ENCODE peak calls at places on chromosomes 6 and 20, in nine cellular contexts. D is kidney, S is nephron progenitor cell, G is mammary epithelial cell, A is A673, K is psoas muscle, B is Calu3, E is AG09319, Q is lung. I is an unnamed sample.

GRCh38 chr20:44911264-44911921 is 1.5 kb downstream of the PABPC1L start:
- DNase-seq in E (no peak), S (peak; percentile 81), G (peak; percentile 38), A (peak; percentile 45), K (no peak), D (peak; percentile 83), B (peak; percentile 91), Q (peak; percentile 85), I (no peak)

GRCh38 chr6:26576929-26577719 is 19.6 kb upstream of the ABT1 start:
- DNase-seq in A (peak; percentile 88), B (peak; percentile 73), E (peak; percentile 61), D (no peak), S (peak; percentile 59), G (peak; percentile 78), K (no peak), Q (no peak), I (no peak)

GRCh38 chr6:52365317-52365716 is 3.4 kb downstream of the PAQR8 start:
- DNase-seq in E (no peak), B (no peak), Q (no peak), A (no peak), D (no peak), G (no peak), S (no peak), K (no peak), I (no peak)

GRCh38 chr6:37172991-37173572 is 3.1 kb downstream of the PIM1 start:
- DNase-seq in K (no peak), Q (no peak), A (no peak), D (no peak), S (no peak), B (no peak), E (no peak), G (no peak), I (no peak)

GRCh38 chr6:156719720-156720563 is 57.2 kb upstream of the ARID1B start:
- DNase-seq in E (peak; percentile 60), S (peak; percentile 61), Q (peak; percentile 91), A (no peak), B (peak; percentile 88), D (peak; percentile 98), G (peak; percentile 93), K (peak; percentile 97), I (peak; percentile 88)

GRCh38 chr6:164099535-164099982 is 685.0 kb downstream of the QKI start:
- DNase-seq in G (no peak), A (no peak), K (no peak), Q (no peak), S (no peak), B (no peak), E (no peak), D (no peak), I (no peak)

GRCh38 chr20:25052255-25053206 is 5.4 kb downstream of the ACSS1 start:
- DNase-seq in E (no peak), Q (no peak), D (peak; percentile 69), S (no peak), G (no peak), K (no peak), B (no peak), A (no peak), I (no peak)

GRCh38 chr20:49706548-49707517 is 6.8 kb downstream of the B4GALT5 start:
- DNase-seq in S (peak; percentile 18), B (no peak), A (no peak), E (no peak), K (no peak), Q (no peak), G (no peak), D (no peak), I (no peak)

GRCh38 chr20:5073154-5074049 is 46.4 kb downstream of the PCNA start:
- DNase-seq in G (peak; percentile 91), B (peak; percentile 85), S (peak; percentile 7), D (peak; percentile 90), E (peak; percentile 40), A (no peak), K (peak; percentile 85), Q (peak; percentile 87), I (peak; percentile 70)

GRCh38 chr6:88120635-88121034 is 45.5 kb downstream of the CNR1 start:
- DNase-seq in S (no peak), A (no peak), Q (no peak), B (no peak), D (no peak), E (no peak), G (no peak), K (no peak), I (no peak)

GRCh38 chr6:89539779-89540178 is 98.8 kb downstream of the LYRM2 start:
- DNase-seq in E (no peak), K (no peak), S (no peak), D (no peak), B (no peak), Q (no peak), G (no peak), A (no peak), I (no peak)

GRCh38 chr6:17115251-17116089 is 13.6 kb downstream of the STMND1 start:
- DNase-seq in B (peak; percentile 41), D (no peak), K (no peak), E (peak; percentile 70), S (no peak), Q (no peak), G (peak; percentile 79), A (no peak), I (no peak)

GRCh38 chr20:48335421-48336090 is 492.2 kb downstream of the PREX1 start:
- DNase-seq in G (no peak), E (no peak), D (no peak), K (no peak), A (no peak), B (no peak), S (no peak), Q (no peak), I (no peak)

GRCh38 chr6:143964667-143965066 is 43.4 kb downstream of the PLAGL1 start:
- DNase-seq in B (no peak), G (no peak), A (no peak), D (no peak), S (no peak), Q (no peak), E (no peak), K (no peak), I (no peak)

GRCh38 chr6:159691133-159691962 is 1.7 kb downstream of the SOD2 start:
- DNase-seq in Q (peak; percentile 39), D (no peak), G (peak; percentile 87), A (peak; percentile 83), S (no peak), E (peak; percentile 82), B (peak; percentile 42), K (no peak), I (no peak)

GRCh38 chr6:134199848-134200606 is 117.9 kb downstream of the SGK1 start:
- DNase-seq in D (no peak), G (no peak), E (no peak), Q (no peak), A (no peak), K (no peak), S (no peak), B (no peak), I (no peak)

GRCh38 chr6:136701011-136701410 is 91.3 kb downstream of the MAP3K5 start:
- DNase-seq in B (no peak), K (no peak), D (no peak), S (no peak), E (no peak), Q (no peak), G (no peak), A (no peak), I (no peak)

GRCh38 chr6:87105823-87106222 is 10.9 kb upstream of the CGA start:
- DNase-seq in D (no peak), S (no peak), E (no peak), K (no peak), B (no peak), A (no peak), Q (no peak), G (no peak), I (no peak)

DNA sequence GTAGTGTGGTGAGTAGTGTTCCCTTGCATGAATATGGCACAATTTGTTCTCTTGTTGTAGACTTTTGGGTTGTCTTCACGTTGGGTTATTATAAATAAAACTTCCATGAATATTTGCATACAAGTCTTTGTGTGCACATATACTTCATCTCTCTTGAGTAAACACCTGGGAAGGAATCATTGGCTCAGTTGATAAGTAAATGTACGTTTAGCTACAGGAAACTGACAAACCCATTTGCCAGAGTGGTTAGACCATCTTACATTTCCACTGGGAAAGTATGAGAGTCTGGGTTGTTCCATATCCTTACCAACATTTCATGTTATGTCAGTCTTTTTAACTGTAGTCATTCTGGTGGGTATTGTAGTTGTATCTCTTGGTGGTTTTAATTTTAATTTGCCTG is 119.2 kb downstream of the SLX4IP start:
- DNase-seq in K (no peak), A (no peak), B (no peak), Q (no peak), D (no peak), G (no peak), E (no peak), S (no peak), I (no peak)
- TF ChIP-seq CTCF in K (no peak), A (no peak), B (no peak), Q (no peak), D (no peak), G (no peak), E (no peak), S (no peak), I (no peak)

DNA sequence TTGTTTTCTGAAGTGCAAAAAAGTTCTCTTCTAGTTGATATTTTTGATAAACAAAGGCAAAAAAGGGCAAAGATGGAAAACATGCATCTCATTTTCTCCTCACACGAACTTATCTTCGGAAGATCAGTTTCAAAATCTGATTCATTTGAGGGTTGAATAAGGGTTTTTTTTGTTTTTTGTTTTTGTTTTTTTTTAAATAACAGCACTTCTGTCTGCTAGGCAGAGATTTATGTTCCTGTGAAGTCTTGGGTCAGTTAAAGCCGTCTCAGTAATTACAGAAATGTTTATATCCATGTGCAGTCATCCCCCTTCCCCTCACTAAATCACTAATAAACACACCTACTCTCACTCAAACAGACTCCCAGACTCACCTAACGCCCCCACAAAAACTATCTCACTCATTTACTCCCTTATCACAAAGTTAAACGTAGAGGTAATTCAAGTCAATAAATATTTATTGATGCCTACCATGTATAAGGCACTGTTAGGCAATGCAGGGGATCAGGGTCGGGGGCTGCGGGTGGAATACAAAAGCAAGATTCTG is 214.2 kb upstream of the SUPT3H start:
- DNase-seq in A (no peak), D (no peak), K (no peak), B (no peak), S (no peak), E (no peak), Q (no peak), G (no peak), I (no peak)
- TF ChIP-seq CTCF in A (no peak), D (no peak), K (no peak), B (no peak), S (no peak), E (no peak), Q (no peak), G (no peak), I (no peak)

DNA sequence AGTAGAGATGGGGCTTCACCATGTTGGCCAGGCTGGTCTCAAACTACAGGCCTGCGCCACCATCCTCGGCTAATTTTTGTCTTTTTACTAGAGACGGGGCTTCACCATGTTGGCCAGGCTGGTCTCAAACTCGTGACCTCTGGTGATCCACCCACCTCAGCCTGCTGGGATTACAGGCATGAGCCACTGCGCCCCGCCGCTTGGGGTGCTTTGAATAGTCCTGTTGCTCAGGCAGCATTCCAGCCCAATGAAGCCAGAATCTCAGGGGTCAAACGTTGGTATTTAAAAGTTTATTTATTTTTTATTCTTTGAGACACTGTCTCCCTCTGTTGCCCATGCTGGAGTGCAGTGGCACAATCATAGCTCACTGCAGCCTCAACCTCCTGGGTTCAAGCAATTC is 11.3 kb downstream of the MOCS3 start:
- DNase-seq in Q (no peak), A (no peak), K (no peak), S (no peak), D (no peak), E (no peak), B (no peak), G (no peak), I (no peak)
- TF ChIP-seq CTCF in Q (no peak), A (no peak), K (no peak), S (no peak), D (no peak), E (no peak), B (no peak), G (no peak), I (no peak)

GRCh38 chr6:38739532-38739931 is 24.4 kb downstream of the DNAH8 start:
- DNase-seq in D (no peak), S (no peak), K (no peak), B (no peak), A (no peak), E (no peak), Q (no peak), G (no peak), I (no peak)
- TF ChIP-seq CTCF in D (no peak), S (peak; percentile 35), K (peak; percentile 14), B (peak; percentile 52), A (peak; percentile 55), E (peak; percentile 19), Q (no peak), G (peak; percentile 17), I (no peak)